ENCODE peak calls at places on chromosomes 6 and 20, in four cellular contexts. M, U, D and G are unnamed samples.

GRCh38 chr20:18926972-18927371 is 113.4 kb downstream of the SCP2D1 start:
- DNase-seq in M (peak), U (no peak), D (no peak), G (no peak)

GRCh38 chr6:138389551-138389950 is 11.8 kb downstream of the SMIM28 start:
- DNase-seq in M (no peak), U (no peak), D (no peak), G (no peak)

GRCh38 chr6:6950373-6951145 is 157.2 kb upstream of the RREB1 start:
- DNase-seq in M (no peak), U (no peak), D (no peak), G (no peak)

GRCh38 chr6:166688901-166689300 is 61.9 kb upstream of the RPS6KA2 start:
- DNase-seq in M (no peak), U (no peak), D (peak), G (no peak)

GRCh38 chr20:56249244-56249955 is 868 bp downstream of the MC3R start:
- DNase-seq in M (peak), U (no peak), D (no peak), G (no peak)

GRCh38 chr6:42100029-42100901 is 42.2 kb downstream of the C6orf132 start:
- DNase-seq in M (peak), U (peak), D (no peak), G (no peak)

GRCh38 chr6:220736-221475 is 71.4 kb upstream of the DUSP22 start:
- DNase-seq in M (peak), U (no peak), D (peak), G (no peak)

GRCh38 chr6:7267521-7268091 is 45.4 kb downstream of the SSR1 start:
- DNase-seq in M (peak), U (peak), D (no peak), G (no peak)

GRCh38 chr6:27129095-27129815 is 118.2 kb upstream of the PRSS16 start:
- DNase-seq in M (no peak), U (no peak), D (no peak), G (no peak)

GRCh38 chr6:144862769-144863168 is 577.6 kb downstream of the UTRN start:
- DNase-seq in M (no peak), U (no peak), D (no peak), G (no peak)

GRCh38 chr6:45946352-45946751 is 69.3 kb downstream of the CLIC5 start:
- DNase-seq in M (peak), U (no peak), D (no peak), G (no peak)

GRCh38 chr6:165096868-165097267 is 212.5 kb downstream of the C6orf118 start:
- DNase-seq in M (no peak), U (no peak), D (no peak), G (no peak)

GRCh38 chr6:139126255-139126654 is 8.6 kb upstream of the HECA start:
- DNase-seq in M (peak), U (peak), D (no peak), G (no peak)

GRCh38 chr6:148440877-148441453 is 98.3 kb downstream of the SASH1 start:
- DNase-seq in M (peak), U (peak), D (peak), G (no peak)

GRCh38 chr20:11047559-11047958 is 373.8 kb upstream of the JAG1 start:
- DNase-seq in M (peak), U (no peak), D (no peak), G (no peak)

GRCh38 chr20:57399587-57400261 is 8.5 kb downstream of the RBM38 start:
- DNase-seq in M (peak), U (no peak), D (no peak), G (no peak)

GRCh38 chr20:63409066-63409833 is 48.1 kb upstream of the CHRNA4 start:
- DNase-seq in M (no peak), U (no peak), D (no peak), G (no peak)

GRCh38 chr6:157241411-157241979 is 81.8 kb downstream of the TMEM242 start:
- DNase-seq in M (peak), U (no peak), D (no peak), G (peak)

GRCh38 chr20:64101731-64102621 is 5.4 kb downstream of the NPBWR2 start:
- DNase-seq in M (no peak), U (no peak), D (peak), G (peak)

GRCh38 chr6:141158740-141159139 is 974.0 kb upstream of the GJE1 start:
- DNase-seq in M (no peak), U (no peak), D (no peak), G (no peak)

GRCh38 chr6:144434308-144434990 is 149.3 kb downstream of the UTRN start:
- DNase-seq in M (peak), U (peak), D (no peak), G (no peak)

GRCh38 chr20:11193241-11193640 is 519.4 kb upstream of the JAG1 start:
- DNase-seq in M (no peak), U (no peak), D (no peak), G (no peak)